ENCODE peak calls at places on chromosomes 11 and 22, in six cellular contexts. One of them, this sample, is unnamed. For H3K9me3, the result is how much of the 10 kb centered on the place peaks cover.

GRCh38 chr22:38136607-38137006 is 26.1 kb upstream of the BAIAP2L2 start:
- DNase-seq in testis: no peak
- DNase-seq in ascending aorta: no peak
- DNase-seq in fibroblast of lung: no peak
- DNase-seq in breast epithelium: no peak
- DNase-seq in heart left ventricle: no peak
- DNase-seq in this sample: no peak

GRCh38 chr22:50671641-50672040 is 982 bp upstream of the SHANK3 start:
- DNase-seq in testis: no peak
- DNase-seq in ascending aorta: no peak
- DNase-seq in fibroblast of lung: peak
- DNase-seq in breast epithelium: no peak
- DNase-seq in heart left ventricle: no peak
- DNase-seq in this sample: no peak

GRCh38 chr11:104043678-104044239 is 7.3 kb downstream of the DDI1 start:
- DNase-seq in testis: no peak
- DNase-seq in ascending aorta: no peak
- DNase-seq in fibroblast of lung: peak
- DNase-seq in breast epithelium: no peak
- DNase-seq in heart left ventricle: no peak
- DNase-seq in this sample: no peak

GRCh38 chr11:75938543-75938942 is 123.5 kb downstream of the UVRAG start:
- DNase-seq in testis: no peak
- DNase-seq in ascending aorta: no peak
- DNase-seq in fibroblast of lung: peak
- DNase-seq in breast epithelium: no peak
- DNase-seq in heart left ventricle: no peak
- DNase-seq in this sample: no peak

GRCh38 chr22:31218565-31219262 is 6.6 kb downstream of the LIMK2 start:
- DNase-seq in testis: no peak
- DNase-seq in ascending aorta: no peak
- DNase-seq in fibroblast of lung: no peak
- DNase-seq in breast epithelium: no peak
- DNase-seq in heart left ventricle: no peak
- DNase-seq in this sample: no peak

GRCh38 chr11:130216591-130217132 is 57.1 kb downstream of the ST14 start:
- DNase-seq in testis: peak
- DNase-seq in ascending aorta: no peak
- DNase-seq in fibroblast of lung: no peak
- DNase-seq in breast epithelium: no peak
- DNase-seq in heart left ventricle: no peak
- DNase-seq in this sample: no peak

GRCh38 chr11:3840870-3841425 is at the start of gene RHOG:
- DNase-seq in testis: peak
- DNase-seq in ascending aorta: peak
- DNase-seq in fibroblast of lung: peak
- DNase-seq in breast epithelium: peak
- DNase-seq in heart left ventricle: peak
- DNase-seq in this sample: peak

GRCh38 chr11:57464343-57465181 is 4.2 kb downstream of the RTN4RL2 start:
- DNase-seq in testis: no peak
- DNase-seq in ascending aorta: no peak
- DNase-seq in fibroblast of lung: no peak
- DNase-seq in breast epithelium: no peak
- DNase-seq in heart left ventricle: no peak
- DNase-seq in this sample: no peak

GRCh38 chr11:61477734-61478148 is 30.8 kb upstream of the LRRC10B start:
- DNase-seq in testis: peak
- DNase-seq in ascending aorta: no peak
- DNase-seq in fibroblast of lung: no peak
- DNase-seq in breast epithelium: no peak
- DNase-seq in heart left ventricle: no peak
- DNase-seq in this sample: no peak

GRCh38 chr11:69368119-69368880 is 74.3 kb downstream of the MYEOV start:
- DNase-seq in testis: peak
- DNase-seq in ascending aorta: no peak
- DNase-seq in fibroblast of lung: no peak
- DNase-seq in breast epithelium: no peak
- DNase-seq in heart left ventricle: peak
- DNase-seq in this sample: no peak

GRCh38 chr22:32206774-32207758 is 2.2 kb upstream of the RFPL2 start:
- DNase-seq in testis: no peak
- DNase-seq in ascending aorta: no peak
- DNase-seq in fibroblast of lung: peak
- DNase-seq in breast epithelium: no peak
- DNase-seq in heart left ventricle: no peak
- DNase-seq in this sample: no peak

DNA sequence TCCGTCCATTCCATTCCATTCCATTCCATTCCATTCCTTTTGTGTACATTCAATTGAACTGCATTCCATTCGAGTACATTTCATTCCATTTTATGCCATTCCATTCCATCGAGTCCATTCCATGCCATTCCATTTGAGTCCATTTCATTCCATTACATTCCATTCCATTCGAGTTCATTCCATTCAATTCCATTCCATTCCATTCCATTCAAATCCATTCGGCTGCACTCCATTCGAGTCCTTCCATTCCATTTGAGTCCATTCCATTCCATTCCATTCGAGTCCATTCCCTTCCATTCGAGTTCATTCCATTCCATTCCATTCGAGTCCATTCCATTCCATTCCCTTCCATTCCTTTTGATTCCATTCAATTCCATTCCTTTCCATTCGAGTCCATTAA is 4800.6 kb upstream of the OR11H1 start:
- DNase-seq in testis: no peak
- DNase-seq in ascending aorta: no peak
- DNase-seq in fibroblast of lung: no peak
- DNase-seq in breast epithelium: no peak
- DNase-seq in heart left ventricle: no peak
- DNase-seq in this sample: no peak
- H3K9me3 ChIP-seq in testis: under half
- H3K9me3 ChIP-seq in ascending aorta: under half
- H3K9me3 ChIP-seq in fibroblast of lung: under half
- H3K9me3 ChIP-seq in breast epithelium: half or more
- H3K9me3 ChIP-seq in heart left ventricle: under half
- H3K9me3 ChIP-seq in this sample: under half

GRCh38 chr11:43810929-43811596 is 69.6 kb upstream of the ALKBH3 start:
- DNase-seq in testis: no peak
- DNase-seq in ascending aorta: no peak
- DNase-seq in fibroblast of lung: no peak
- DNase-seq in breast epithelium: no peak
- DNase-seq in heart left ventricle: no peak
- DNase-seq in this sample: no peak
- TF ChIP-seq CTCF in testis: peak
- TF ChIP-seq CTCF in ascending aorta: peak
- TF ChIP-seq CTCF in fibroblast of lung: peak
- TF ChIP-seq CTCF in breast epithelium: no peak
- TF ChIP-seq CTCF in heart left ventricle: peak
- TF ChIP-seq CTCF in this sample: no peak

GRCh38 chr11:50075856-50076255 is 43.2 kb downstream of the OR4C45 start:
- DNase-seq in testis: no peak
- DNase-seq in ascending aorta: no peak
- DNase-seq in fibroblast of lung: no peak
- DNase-seq in breast epithelium: no peak
- DNase-seq in heart left ventricle: no peak
- DNase-seq in this sample: no peak
- H3K9me3 ChIP-seq in testis: under half
- H3K9me3 ChIP-seq in ascending aorta: under half
- H3K9me3 ChIP-seq in fibroblast of lung: under half
- H3K9me3 ChIP-seq in breast epithelium: under half
- H3K9me3 ChIP-seq in heart left ventricle: under half
- H3K9me3 ChIP-seq in this sample: under half

GRCh38 chr11:112182867-112183266 is 7.6 kb downstream of the BCO2 start:
- DNase-seq in testis: no peak
- DNase-seq in ascending aorta: no peak
- DNase-seq in fibroblast of lung: no peak
- DNase-seq in breast epithelium: no peak
- DNase-seq in heart left ventricle: no peak
- DNase-seq in this sample: no peak
- TF ChIP-seq CTCF in testis: no peak
- TF ChIP-seq CTCF in ascending aorta: no peak
- TF ChIP-seq CTCF in fibroblast of lung: no peak
- TF ChIP-seq CTCF in breast epithelium: no peak
- TF ChIP-seq CTCF in heart left ventricle: no peak
- TF ChIP-seq CTCF in this sample: no peak

This sample was measured in esophagus squamous epithelium.